ENCODE peak calls at places on chromosomes 3 and 15, in five cellular contexts. R is fibroblast of pulmonary artery, V is PC-3, T is fibroblast of the aortic adventitia, S is mammary epithelial cell. E is an unnamed sample.

GRCh38 chr3:170330366-170330765 is 27.1 kb upstream of the SKIL start:
- DNase-seq in R (peak), V (peak), T (peak), S (peak), E (peak)

GRCh38 chr15:39472661-39473657 is 107.9 kb upstream of the THBS1 start:
- DNase-seq in R (peak), V (no peak), T (peak), S (no peak), E (peak)

GRCh38 chr3:148962513-148962912 is 28.8 kb upstream of the GYG1 start:
- DNase-seq in R (peak), V (peak), T (peak), S (peak), E (peak)

GRCh38 chr3:72582963-72583362 is 265.3 kb downstream of the SHQ1 start:
- DNase-seq in R (no peak), V (no peak), T (no peak), S (no peak), E (no peak)

GRCh38 chr15:83837946-83838571 is 184.1 kb downstream of the ADAMTSL3 start:
- DNase-seq in R (peak), V (peak), T (no peak), S (peak), E (peak)

GRCh38 chr15:80695099-80695910 is at the start of gene ABHD17C:
- DNase-seq in R (peak), V (peak), T (peak), S (peak), E (peak)

GRCh38 chr3:173750095-173750494 is 352.6 kb downstream of the NLGN1 start:
- DNase-seq in R (peak), V (no peak), T (peak), S (peak), E (peak)

GRCh38 chr15:56832125-56832524 is 86.3 kb upstream of the TCF12 start:
- DNase-seq in R (peak), V (peak), T (peak), S (no peak), E (no peak)

GRCh38 chr3:169562988-169563774 is 100.3 kb downstream of the MECOM start:
- DNase-seq in R (no peak), V (peak), T (no peak), S (no peak), E (no peak)

GRCh38 chr3:12560505-12561188 is 3.8 kb downstream of the MKRN2 start:
- DNase-seq in R (no peak), V (no peak), T (no peak), S (no peak), E (no peak)

GRCh38 chr3:78507196-78507984 is 1260.4 kb downstream of the ROBO1 start:
- DNase-seq in R (no peak), V (peak), T (no peak), S (peak), E (no peak)

GRCh38 chr15:68022061-68022460 is 32.1 kb upstream of the PIAS1 start:
- DNase-seq in R (no peak), V (no peak), T (no peak), S (no peak), E (no peak)

GRCh38 chr3:12193485-12194165 is 34.9 kb upstream of the TIMP4 start:
- DNase-seq in R (peak), V (peak), T (peak), S (peak), E (peak)

GRCh38 chr3:71753716-71754609 is at the start of gene GPR27:
- DNase-seq in R (peak), V (no peak), T (peak), S (peak), E (peak)

GRCh38 chr3:43178891-43179366 is 73.0 kb upstream of the POMGNT2 start:
- DNase-seq in R (peak), V (peak), T (peak), S (peak), E (peak)

GRCh38 chr3:171458056-171458856 is 1.9 kb downstream of the TNIK start:
- DNase-seq in R (no peak), V (no peak), T (peak), S (no peak), E (no peak)

GRCh38 chr15:85543741-85544155 is 163.3 kb downstream of the AKAP13 start:
- DNase-seq in R (no peak), V (no peak), T (no peak), S (peak), E (no peak)

GRCh38 chr15:60408438-60409105 is 10.8 kb upstream of the ANXA2 start:
- DNase-seq in R (peak), V (peak), T (peak), S (peak), E (peak)

GRCh38 chr3:196080997-196081833 is 675 bp downstream of the TFRC start:
- DNase-seq in R (peak), V (peak), T (peak), S (peak), E (peak)

GRCh38 chr3:45214061-45214680 is 11.9 kb downstream of the TMEM158 start:
- DNase-seq in R (no peak), V (no peak), T (no peak), S (peak), E (no peak)

GRCh38 chr3:65490132-65490531 is 548.6 kb downstream of the MAGI1 start:
- DNase-seq in R (no peak), V (no peak), T (no peak), S (no peak), E (no peak)

GRCh38 chr15:26628071-26628470 is 144.8 kb downstream of the GABRB3 start:
- DNase-seq in R (no peak), V (peak), T (no peak), S (no peak), E (no peak)

GRCh38 chr3:98657429-98657828 is 64.0 kb upstream of the CPOX start:
- DNase-seq in R (no peak), V (peak), T (peak), S (peak), E (peak)

GRCh38 chr3:126358038-126358815 is 1.0 kb upstream of the KLF15 start:
- DNase-seq in R (no peak), V (no peak), T (no peak), S (no peak), E (peak)

GRCh38 chr15:64426845-64427465 is 33.4 kb upstream of the ZNF609 start:
- DNase-seq in R (peak), V (peak), T (peak), S (no peak), E (peak)

GRCh38 chr15:98806275-98806895 is 158.0 kb downstream of the IGF1R start:
- DNase-seq in R (no peak), V (no peak), T (no peak), S (no peak), E (no peak)

GRCh38 chr15:47586653-47587224 is 130.6 kb upstream of the SEMA6D start:
- DNase-seq in R (peak), V (peak), T (peak), S (no peak), E (peak)

GRCh38 chr3:52775877-52776276 is 1.5 kb upstream of the ITIH1 start:
- DNase-seq in R (no peak), V (no peak), T (no peak), S (no peak), E (no peak)
- H3K4me3 ChIP-seq in R (no peak), V (no peak), T (no peak), S (no peak), E (no peak)

DNA sequence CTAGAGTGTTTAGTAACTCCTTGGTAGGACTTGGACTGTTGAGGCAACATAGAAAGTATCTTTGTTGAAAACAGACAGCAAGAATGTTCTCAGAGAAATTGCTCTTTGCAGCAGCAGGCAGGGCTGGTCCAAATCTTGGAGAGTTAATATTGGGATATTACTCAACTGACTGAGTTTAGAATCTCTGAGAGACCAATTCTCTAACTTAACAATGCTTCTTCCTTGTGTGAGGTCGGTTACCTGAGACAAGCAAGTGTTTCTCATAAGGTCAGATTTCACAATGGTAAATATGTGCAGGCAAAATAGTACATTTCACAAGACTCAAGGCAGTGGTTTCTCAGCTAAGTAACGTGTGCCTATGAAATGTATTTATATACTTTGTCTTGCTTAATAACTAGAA is 147.7 kb upstream of the IL12A start:
- DNase-seq in R (peak), V (peak), T (peak), S (peak), E (peak)
- H3K4me3 ChIP-seq in R (no peak), V (no peak), T (no peak), S (peak), E (no peak)

DNA sequence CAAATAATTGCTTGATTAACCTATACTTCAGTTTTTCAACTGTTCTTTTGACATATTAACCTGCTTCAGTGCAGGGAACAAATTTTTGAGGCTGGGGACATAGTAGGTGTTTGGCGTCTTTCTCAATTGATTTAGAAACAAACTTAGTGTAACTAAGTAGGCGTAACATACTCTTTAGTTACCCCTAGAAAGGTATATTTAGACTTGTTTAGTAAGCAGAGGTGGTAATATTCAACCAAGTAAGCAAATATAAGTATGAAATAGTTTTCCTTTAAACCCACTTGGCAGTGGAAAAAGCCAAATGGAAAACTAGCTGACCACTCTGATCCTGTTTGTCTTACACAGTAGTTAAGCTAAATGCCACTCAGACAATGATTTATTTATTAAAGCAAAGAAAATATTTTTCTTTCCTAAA is 113.2 kb downstream of the MBNL1 start:
- DNase-seq in R (no peak), V (no peak), T (no peak), S (no peak), E (no peak)
- H3K4me3 ChIP-seq in R (peak), V (no peak), T (no peak), S (peak), E (peak)

GRCh38 chr3:172519740-172520139 is 3.5 kb downstream of the TNFSF10 start:
- DNase-seq in R (no peak), V (no peak), T (no peak), S (no peak), E (no peak)
- H3K4me3 ChIP-seq in R (no peak), V (no peak), T (no peak), S (no peak), E (no peak)

GRCh38 chr15:71789616-71790015 is 20.7 kb upstream of the NR2E3 start:
- DNase-seq in R (no peak), V (no peak), T (no peak), S (no peak), E (no peak)
- H3K4me3 ChIP-seq in R (no peak), V (peak), T (no peak), S (no peak), E (no peak)